ENCODE peak calls at places on chromosomes 7 and 10, in eight cellular contexts. A, N, G, M, W, D, S and O are unnamed samples.

GRCh38 chr7:148699772-148700629 is 1.3 kb downstream of the CUL1 start:
- DNase-seq in A (peak), N (peak), G (peak), M (no peak), W (no peak), D (peak), S (peak), O (no peak)

GRCh38 chr10:129741280-129741977 is 222.6 kb downstream of the EBF3 start:
- DNase-seq in A (no peak), N (no peak), G (no peak), M (no peak), W (peak), D (no peak), S (no peak), O (no peak)

GRCh38 chr10:44684641-44685040 is 226.5 kb upstream of the TMEM72 start:
- DNase-seq in A (no peak), N (no peak), G (no peak), M (no peak), W (no peak), D (no peak), S (no peak), O (no peak)

GRCh38 chr10:108421256-108421655 is 1256.8 kb upstream of the SORCS1 start:
- DNase-seq in A (no peak), N (no peak), G (no peak), M (no peak), W (no peak), D (no peak), S (peak), O (no peak)

GRCh38 chr10:127195571-127196226 is 692 bp downstream of the INSYN2A start:
- DNase-seq in A (peak), N (peak), G (no peak), M (peak), W (no peak), D (no peak), S (no peak), O (no peak)

GRCh38 chr10:11793762-11794479 is 29.2 kb upstream of the PROSER2 start:
- DNase-seq in A (peak), N (peak), G (no peak), M (no peak), W (no peak), D (no peak), S (peak), O (peak)

GRCh38 chr10:71753091-71753959 is 20.0 kb downstream of the VSIR start:
- DNase-seq in A (peak), N (no peak), G (no peak), M (no peak), W (no peak), D (no peak), S (no peak), O (no peak)

GRCh38 chr7:954330-955238 is at the start of gene ADAP1:
- DNase-seq in A (peak), N (no peak), G (peak), M (peak), W (peak), D (no peak), S (peak), O (no peak)

GRCh38 chr7:77696643-77697534 is 630 bp downstream of the RSBN1L start:
- DNase-seq in A (peak), N (peak), G (peak), M (peak), W (peak), D (peak), S (peak), O (no peak)

GRCh38 chr7:98051118-98051744 is 55.4 kb upstream of the LMTK2 start:
- DNase-seq in A (peak), N (no peak), G (no peak), M (peak), W (no peak), D (peak), S (no peak), O (no peak)

GRCh38 chr10:62454696-62455451 is 80.7 kb downstream of the ZNF365 start:
- DNase-seq in A (no peak), N (peak), G (no peak), M (no peak), W (no peak), D (no peak), S (peak), O (peak)

GRCh38 chr7:30424536-30424935 is 54.0 kb downstream of the NOD1 start:
- DNase-seq in A (no peak), N (no peak), G (no peak), M (no peak), W (no peak), D (no peak), S (no peak), O (no peak)

GRCh38 chr10:34474060-34474376 is 341.1 kb downstream of the PARD3 start:
- DNase-seq in A (no peak), N (no peak), G (no peak), M (no peak), W (no peak), D (no peak), S (peak), O (no peak)

GRCh38 chr7:97118306-97118917 is 914 bp downstream of the SDHAF3 start:
- DNase-seq in A (no peak), N (no peak), G (no peak), M (no peak), W (no peak), D (no peak), S (no peak), O (no peak)

GRCh38 chr10:101351477-101351876 is 2.5 kb upstream of the BTRC start:
- DNase-seq in A (no peak), N (no peak), G (no peak), M (no peak), W (no peak), D (no peak), S (no peak), O (no peak)